ENCODE peak calls at places on chromosomes 13 and 19, in ten cellular contexts. C, T, I, D, Z, L, G, U, J and O are unnamed samples.

GRCh38 chr19:718251-719024 is 9.7 kb downstream of the PALM start:
- DNase-seq in I (no peak), Z (no peak), U (no peak), D (no peak), L (no peak), T (no peak), G (peak), J (peak), C (no peak), O (no peak)

GRCh38 chr19:34471906-34472305 is 9.7 kb upstream of the WTIP start:
- DNase-seq in Z (no peak), I (no peak), C (no peak), D (peak), U (no peak), L (no peak), T (no peak), J (no peak), G (no peak), O (no peak)

GRCh38 chr19:5016781-5017180 is 47.9 kb downstream of the KDM4B start:
- DNase-seq in T (no peak), Z (no peak), U (no peak), J (no peak), G (no peak), I (no peak), D (no peak), C (no peak), L (no peak), O (no peak)

GRCh38 chr19:48656840-48657474 is 11.0 kb upstream of the CA11 start:
- DNase-seq in G (no peak), T (no peak), L (no peak), D (no peak), U (peak), I (peak), J (no peak), Z (no peak), C (peak), O (peak)

GRCh38 chr19:50858896-50859295 is 4.2 kb downstream of the KLK3 start:
- DNase-seq in I (no peak), G (no peak), L (no peak), J (peak), U (no peak), C (no peak), T (no peak), Z (no peak), D (no peak), O (no peak)

GRCh38 chr13:111399334-111399733 is 78.9 kb downstream of the TEX29 start:
- DNase-seq in C (no peak), U (no peak), I (no peak), J (no peak), L (peak), G (no peak), T (no peak), D (no peak), Z (no peak), O (no peak)

GRCh38 chr13:38998739-38999138 is 8.1 kb upstream of the STOML3 start:
- DNase-seq in U (no peak), Z (no peak), I (no peak), J (no peak), T (no peak), C (no peak), D (no peak), L (no peak), G (no peak), O (no peak)

GRCh38 chr13:26584713-26585112 is 27.2 kb downstream of the WASF3 start:
- DNase-seq in I (peak), C (no peak), J (no peak), G (no peak), D (no peak), Z (no peak), U (peak), T (no peak), L (no peak), O (peak)

GRCh38 chr19:35142531-35143230 is 374 bp upstream of the FXYD7 start:
- DNase-seq in I (no peak), J (peak), U (no peak), L (no peak), G (peak), Z (no peak), D (peak), C (peak), T (no peak), O (no peak)

GRCh38 chr13:25232937-25233515 is 54.3 kb downstream of the MTMR6 start:
- DNase-seq in J (peak), Z (no peak), D (no peak), T (no peak), U (peak), G (peak), C (peak), I (no peak), L (no peak), O (peak)

GRCh38 chr13:99749627-99750026 is 221.9 kb downstream of the ZIC5 start:
- DNase-seq in C (no peak), Z (no peak), T (no peak), U (no peak), G (no peak), J (peak), L (no peak), I (no peak), D (no peak), O (no peak)

GRCh38 chr19:42140125-42140754 is 8.0 kb upstream of the POU2F2 start:
- DNase-seq in U (peak), T (no peak), C (peak), Z (no peak), L (no peak), G (no peak), D (peak), I (peak), J (peak), O (peak)

GRCh38 chr13:45310341-45311138 is 30.4 kb downstream of the TPT1 start:
- DNase-seq in C (no peak), U (no peak), G (no peak), L (no peak), T (no peak), D (no peak), J (no peak), I (no peak), Z (no peak), O (no peak)

GRCh38 chr13:31896427-31896826 is 135.1 kb upstream of the FRY start:
- DNase-seq in Z (no peak), I (peak), L (peak), T (no peak), J (no peak), U (peak), C (no peak), D (no peak), G (peak), O (peak)

GRCh38 chr19:57566396-57567256 is 7.0 kb upstream of the ZNF550 start:
- DNase-seq in L (no peak), J (peak), T (no peak), I (peak), U (peak), G (no peak), Z (no peak), C (peak), D (no peak), O (peak)

GRCh38 chr19:31595521-31595920 is 246.3 kb upstream of the TSHZ3 start:
- DNase-seq in U (no peak), G (no peak), L (no peak), D (no peak), I (no peak), C (no peak), J (no peak), T (no peak), Z (no peak), O (no peak)

GRCh38 chr13:94169783-94170513 is 309.5 kb downstream of the DCT start:
- DNase-seq in I (peak), G (no peak), U (peak), Z (no peak), J (peak), T (no peak), L (peak), C (no peak), D (no peak), O (no peak)

GRCh38 chr13:109381546-109382180 is 404.7 kb downstream of the IRS2 start:
- DNase-seq in L (no peak), C (no peak), T (no peak), U (peak), Z (no peak), G (no peak), I (peak), J (no peak), D (no peak), O (peak)

GRCh38 chr19:1164684-1165531 is 9.2 kb downstream of the SBNO2 start:
- DNase-seq in C (no peak), T (no peak), Z (no peak), I (no peak), U (no peak), J (no peak), L (no peak), D (peak), G (no peak), O (no peak)

GRCh38 chr13:51000576-51001260 is 91.1 kb downstream of the RNASEH2B start:
- DNase-seq in C (no peak), L (no peak), I (peak), D (no peak), T (no peak), U (peak), Z (no peak), G (no peak), J (no peak), O (peak)

GRCh38 chr13:75864718-75865117 is 228.6 kb downstream of the LMO7 start:
- DNase-seq in C (peak), T (no peak), U (peak), J (no peak), Z (no peak), D (no peak), I (peak), L (no peak), G (no peak), O (peak)

GRCh38 chr19:23769691-23770468 is 11.2 kb upstream of the ZNF681 start:
- DNase-seq in T (no peak), I (no peak), L (no peak), Z (no peak), J (no peak), U (no peak), D (no peak), G (no peak), C (no peak), O (no peak)

GRCh38 chr13:98930014-98930625 is 47.7 kb downstream of the DOCK9 start:
- DNase-seq in L (no peak), Z (no peak), G (no peak), C (no peak), I (no peak), T (no peak), D (no peak), J (peak), U (no peak), O (no peak)

GRCh38 chr13:76293346-76293745 is 592.9 kb downstream of the KCTD12 start:
- DNase-seq in C (peak), U (peak), I (peak), G (no peak), Z (no peak), L (no peak), T (no peak), D (no peak), J (no peak), O (peak)

GRCh38 chr19:38667552-38668205 is 20.2 kb downstream of the ACTN4 start:
- DNase-seq in L (no peak), D (no peak), J (no peak), I (peak), Z (no peak), U (peak), C (no peak), T (no peak), G (no peak), O (peak)

GRCh38 chr19:13117176-13117771 is 734 bp upstream of the TRMT1 start:
- DNase-seq in L (no peak), T (no peak), U (no peak), D (no peak), Z (no peak), C (no peak), J (no peak), G (no peak), I (no peak), O (no peak)

GRCh38 chr19:46674416-46675178 is 13.6 kb upstream of the DACT3 start:
- DNase-seq in U (no peak), Z (no peak), C (peak), D (no peak), G (no peak), T (no peak), J (peak), I (no peak), L (no peak), O (peak)

GRCh38 chr19:13951799-13952153 is 533 bp upstream of the DCAF15 start:
- DNase-seq in J (no peak), U (no peak), Z (no peak), C (no peak), L (no peak), I (no peak), D (no peak), T (no peak), G (no peak), O (no peak)

GRCh38 chr19:1251503-1252220 is 3.3 kb downstream of the MIDN start:
- DNase-seq in I (no peak), Z (no peak), D (no peak), U (no peak), G (no peak), L (peak), J (no peak), C (peak), T (peak), O (no peak)

GRCh38 chr13:24502567-24503375 is 9.8 kb downstream of the PARP4 start:
- DNase-seq in D (peak), L (no peak), C (peak), I (peak), U (peak), J (no peak), T (no peak), Z (no peak), G (no peak), O (peak)

GRCh38 chr13:36858285-36858684 is 39.3 kb downstream of the RFXAP start:
- DNase-seq in T (no peak), L (no peak), G (peak), J (peak), C (peak), I (peak), D (no peak), U (peak), Z (no peak), O (peak)

GRCh38 chr13:67515895-67516294 is 285.8 kb upstream of the PCDH9 start:
- DNase-seq in G (no peak), T (no peak), I (peak), C (no peak), D (no peak), U (peak), J (no peak), L (no peak), Z (no peak), O (peak)

GRCh38 chr13:114015608-114016295 is 41.9 kb upstream of the C13orf46 start:
- DNase-seq in Z (no peak), D (peak), T (no peak), J (no peak), C (no peak), U (peak), L (no peak), G (no peak), I (no peak), O (peak)

GRCh38 chr19:9507285-9507684 is 8.9 kb upstream of the ZNF560 start:
- DNase-seq in U (no peak), L (no peak), D (no peak), J (no peak), I (no peak), Z (no peak), G (no peak), T (no peak), C (no peak), O (no peak)

GRCh38 chr19:41310031-41310831 is at the start of gene CCDC97:
- DNase-seq in I (peak), C (peak), U (peak), J (peak), L (peak), D (peak), G (peak), T (no peak), Z (peak), O (peak)

GRCh38 chr13:30774214-30774730 is 38.9 kb downstream of the ALOX5AP start:
- DNase-seq in J (no peak), L (no peak), D (no peak), I (no peak), C (no peak), Z (no peak), U (no peak), T (no peak), G (no peak), O (no peak)

GRCh38 chr19:6588508-6589345 is 2.2 kb downstream of the CD70 start:
- DNase-seq in G (no peak), C (no peak), Z (no peak), I (no peak), D (no peak), T (no peak), U (no peak), J (peak), L (no peak), O (no peak)

GRCh38 chr13:61812286-61812685 is 396.6 kb upstream of the PCDH20 start:
- DNase-seq in T (no peak), L (no peak), I (no peak), D (no peak), C (no peak), U (no peak), J (no peak), Z (no peak), G (no peak), O (no peak)

GRCh38 chr19:44509478-44509877 is 9.2 kb upstream of the ZNF180 start:
- DNase-seq in D (no peak), T (no peak), I (no peak), G (no peak), Z (no peak), L (no peak), J (no peak), U (no peak), C (no peak), O (no peak)
- TF ChIP-seq CTCF in D (no peak), T (no peak), I (no peak), G (no peak), Z (no peak), L (no peak), J (no peak), U (no peak), C (no peak), O (no peak)

GRCh38 chr19:30254214-30254613 is 118.0 kb upstream of the ZNF536 start:
- DNase-seq in J (no peak), G (no peak), D (no peak), I (no peak), Z (no peak), U (no peak), C (no peak), T (no peak), L (no peak), O (no peak)

GRCh38 chr19:30255783-30256509 is 116.2 kb upstream of the ZNF536 start:
- DNase-seq in Z (no peak), I (no peak), G (no peak), T (no peak), L (no peak), C (no peak), J (peak), U (no peak), D (no peak), O (no peak)

GRCh38 chr19:30253581-30253996 is 118.6 kb upstream of the ZNF536 start:
- DNase-seq in U (peak), Z (no peak), J (no peak), C (no peak), G (no peak), T (no peak), I (no peak), D (no peak), L (no peak), O (no peak)

GRCh38 chr19:30254789-30255188 is 117.4 kb upstream of the ZNF536 start:
- DNase-seq in L (no peak), T (no peak), Z (no peak), J (no peak), I (no peak), C (no peak), U (no peak), G (no peak), D (no peak), O (no peak)

DNA sequence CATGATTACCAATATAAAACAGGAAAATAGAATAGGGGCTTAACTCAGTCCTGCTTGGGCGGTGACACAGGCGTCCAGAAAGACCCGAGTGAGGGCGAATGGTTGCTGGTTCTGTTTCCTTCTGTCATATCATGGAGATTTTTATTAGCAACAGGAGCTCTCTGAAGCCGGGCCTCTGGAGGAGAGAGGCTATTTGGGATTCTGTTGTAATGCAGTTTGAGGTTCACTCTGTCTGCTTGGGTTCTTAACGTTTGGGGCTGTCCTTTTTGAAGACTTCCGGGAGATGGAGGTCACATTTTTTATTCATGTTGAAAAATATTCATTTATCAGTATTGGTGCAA is 115.7 kb upstream of the ZNF536 start:
- DNase-seq in I (no peak), J (no peak), Z (no peak), L (no peak), T (no peak), U (no peak), C (no peak), G (no peak), D (no peak), O (no peak)
- TF ChIP-seq CTCF in I (no peak), J (no peak), Z (no peak), L (no peak), T (no peak), U (no peak), C (no peak), G (no peak), D (no peak), O (no peak)

GRCh38 chr19:7909471-7910067 is 5.1 kb upstream of the TGFBR3L start:
- DNase-seq in J (no peak), T (no peak), L (peak), Z (peak), G (no peak), C (no peak), D (no peak), I (no peak), U (no peak), O (no peak)

GRCh38 chr19:7908078-7908699 is 4.5 kb downstream of the MAP2K7 start:
- DNase-seq in C (no peak), L (no peak), J (peak), G (no peak), Z (no peak), I (no peak), U (no peak), T (no peak), D (no peak), O (no peak)

GRCh38 chr19:7910321-7911161 is 4.1 kb upstream of the TGFBR3L start:
- DNase-seq in G (no peak), Z (peak), T (no peak), C (no peak), U (no peak), D (no peak), I (no peak), J (no peak), L (peak), O (no peak)

GRCh38 chr19:7907544-7907943 is 3.9 kb downstream of the MAP2K7 start:
- DNase-seq in L (no peak), J (no peak), I (no peak), D (no peak), T (no peak), Z (no peak), C (no peak), G (no peak), U (no peak), O (no peak)

GRCh38 chr19:7908742-7909461 is 5.2 kb downstream of the MAP2K7 start:
- DNase-seq in L (peak), J (peak), G (no peak), C (no peak), I (no peak), T (no peak), Z (peak), U (no peak), D (no peak), O (no peak)
- TF ChIP-seq CTCF in L (no peak), J (no peak), G (no peak), C (no peak), I (no peak), T (no peak), Z (no peak), U (no peak), D (no peak), O (no peak)

GRCh38 chr13:103140001-103140671 is 73.9 kb upstream of the SLC10A2 start:
- DNase-seq in Z (no peak), J (peak), C (peak), T (no peak), L (no peak), D (no peak), G (peak), I (no peak), U (peak), O (peak)
- TF ChIP-seq CTCF in Z (peak), J (peak), C (no peak), T (no peak), L (no peak), D (peak), G (peak), I (peak), U (peak), O (peak)

GRCh38 chr13:81540777-81541176 is 1199.9 kb upstream of the SPRY2 start:
- DNase-seq in G (no peak), Z (no peak), L (no peak), I (no peak), U (peak), T (no peak), D (no peak), C (peak), J (peak), O (peak)
- TF ChIP-seq CTCF in G (no peak), Z (peak), L (no peak), I (peak), U (no peak), T (no peak), D (no peak), C (no peak), J (peak), O (peak)

GRCh38 chr13:92967923-92968322 is 258.7 kb upstream of the GPC6 start:
- DNase-seq in U (peak), Z (no peak), G (no peak), D (no peak), T (no peak), C (peak), L (no peak), J (peak), I (no peak), O (peak)
- TF ChIP-seq CTCF in U (peak), Z (peak), G (no peak), D (no peak), T (no peak), C (peak), L (no peak), J (no peak), I (no peak), O (peak)

DNA sequence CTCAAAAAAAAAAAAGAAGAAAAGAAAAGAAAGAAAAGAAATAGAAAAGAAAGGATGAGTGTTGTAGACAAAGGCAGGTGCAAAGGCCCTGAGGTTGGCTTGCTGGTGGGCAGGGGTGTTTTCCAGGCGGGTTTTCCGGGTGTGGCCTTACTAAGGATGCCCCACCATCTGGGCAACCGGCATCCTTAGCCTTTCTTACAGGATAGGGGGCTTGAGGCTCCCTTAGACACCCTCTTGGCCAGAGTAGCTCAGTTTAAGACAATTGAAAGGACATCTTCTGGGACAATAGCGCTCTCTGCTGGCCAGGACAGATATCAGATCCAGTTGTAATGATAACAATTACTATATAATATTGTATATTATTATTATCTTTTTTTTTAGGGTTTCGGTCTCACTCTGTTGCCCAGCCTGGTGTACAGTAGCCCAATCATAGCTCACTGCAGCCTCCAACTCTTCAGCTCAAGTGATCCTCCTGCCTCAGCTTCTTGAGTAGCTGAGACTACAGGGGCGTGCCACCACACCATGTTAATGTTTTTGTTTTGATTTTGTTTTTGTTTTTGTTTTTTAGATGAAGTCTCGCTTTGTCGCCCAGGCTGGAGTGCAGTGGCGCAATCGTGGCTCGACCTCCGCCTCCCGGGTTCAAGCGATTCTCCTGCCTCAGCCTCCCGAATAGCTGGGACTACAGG is 1.4 kb upstream of the QTRT1 start:
- DNase-seq in G (peak), I (peak), T (no peak), J (peak), Z (no peak), D (peak), U (peak), L (no peak), C (peak), O (peak)
- TF ChIP-seq CTCF in G (peak), I (peak), T (peak), J (peak), Z (peak), D (peak), U (peak), L (no peak), C (peak), O (peak)